ENCODE peak calls at places on chromosomes 4 and X, in four cellular contexts. One of them, this sample, is unnamed. For H3K36me3, the result is how much of the 10 kb centered on the place peaks cover.

GRCh38 chr4:81084029-81084428 is 53.5 kb downstream of the BMP3 start:
- DNase-seq in mesendoderm: no peak
- DNase-seq in HCT116: no peak
- DNase-seq in tibial artery: no peak
- DNase-seq in this sample: no peak

GRCh38 chr4:41363384-41363981 is 106.8 kb downstream of the UCHL1 start:
- DNase-seq in mesendoderm: peak
- DNase-seq in HCT116: no peak
- DNase-seq in tibial artery: peak
- DNase-seq in this sample: peak

GRCh38 chr4:75916091-75916661 is 13.9 kb upstream of the PPEF2 start:
- DNase-seq in mesendoderm: peak
- DNase-seq in HCT116: peak
- DNase-seq in tibial artery: no peak
- DNase-seq in this sample: no peak

GRCh38 chr4:174707277-174707676 is 121.8 kb downstream of the GLRA3 start:
- DNase-seq in mesendoderm: no peak
- DNase-seq in HCT116: no peak
- DNase-seq in tibial artery: no peak
- DNase-seq in this sample: no peak

GRCh38 chrX:24979081-24979480 is 36.7 kb downstream of the ARX start:
- DNase-seq in mesendoderm: no peak
- DNase-seq in HCT116: no peak
- DNase-seq in tibial artery: no peak
- DNase-seq in this sample: no peak

GRCh38 chrX:19739683-19740082 is 147.7 kb downstream of the SH3KBP1 start:
- DNase-seq in mesendoderm: peak
- DNase-seq in HCT116: peak
- DNase-seq in tibial artery: peak
- DNase-seq in this sample: peak

GRCh38 chrX:130083656-130084382 is 26.5 kb downstream of the ELF4 start:
- DNase-seq in mesendoderm: no peak
- DNase-seq in HCT116: no peak
- DNase-seq in tibial artery: no peak
- DNase-seq in this sample: no peak

GRCh38 chr4:6608758-6609414 is 31.6 kb upstream of the MRFAP1 start:
- DNase-seq in mesendoderm: peak
- DNase-seq in HCT116: no peak
- DNase-seq in tibial artery: no peak
- DNase-seq in this sample: no peak

GRCh38 chr4:97279410-97279809 is 863.9 kb downstream of the STPG2 start:
- DNase-seq in mesendoderm: no peak
- DNase-seq in HCT116: no peak
- DNase-seq in tibial artery: no peak
- DNase-seq in this sample: no peak

GRCh38 chrX:39427492-39428289 is 626.4 kb downstream of the MID1IP1 start:
- DNase-seq in mesendoderm: no peak
- DNase-seq in HCT116: no peak
- DNase-seq in tibial artery: no peak
- DNase-seq in this sample: no peak

GRCh38 chr4:21753084-21753760 is 195.3 kb downstream of the KCNIP4 start:
- DNase-seq in mesendoderm: peak
- DNase-seq in HCT116: no peak
- DNase-seq in tibial artery: no peak
- DNase-seq in this sample: no peak

GRCh38 chrX:118847676-118848075 is 24.1 kb downstream of the ZCCHC12 start:
- DNase-seq in mesendoderm: peak
- DNase-seq in HCT116: peak
- DNase-seq in tibial artery: no peak
- DNase-seq in this sample: no peak

GRCh38 chrX:103397707-103398106 is 21.4 kb downstream of the BEX3 start:
- DNase-seq in mesendoderm: no peak
- DNase-seq in HCT116: no peak
- DNase-seq in tibial artery: no peak
- DNase-seq in this sample: no peak

GRCh38 chr4:42906906-42907774 is 14.6 kb downstream of the GRXCR1 start:
- DNase-seq in mesendoderm: peak
- DNase-seq in HCT116: no peak
- DNase-seq in tibial artery: no peak
- DNase-seq in this sample: no peak

GRCh38 chr4:110663738-110664444 is 41.0 kb upstream of the PITX2 start:
- DNase-seq in mesendoderm: no peak
- DNase-seq in HCT116: no peak
- DNase-seq in tibial artery: no peak
- DNase-seq in this sample: no peak

GRCh38 chr4:39067451-39067850 is 5.4 kb downstream of the KLHL5 start:
- DNase-seq in mesendoderm: no peak
- DNase-seq in HCT116: no peak
- DNase-seq in tibial artery: no peak
- DNase-seq in this sample: no peak

GRCh38 chr4:103010827-103011226 is 8.7 kb downstream of the SLC9B1 start:
- DNase-seq in mesendoderm: no peak
- DNase-seq in HCT116: no peak
- DNase-seq in tibial artery: no peak
- DNase-seq in this sample: no peak

GRCh38 chrX:23784487-23785301 is 1.7 kb downstream of the SAT1 start:
- DNase-seq in mesendoderm: no peak
- DNase-seq in HCT116: no peak
- DNase-seq in tibial artery: no peak
- DNase-seq in this sample: no peak

GRCh38 chr4:114396808-114397207 is 201.8 kb upstream of the UGT8 start:
- DNase-seq in mesendoderm: no peak
- DNase-seq in HCT116: no peak
- DNase-seq in tibial artery: no peak
- DNase-seq in this sample: no peak

GRCh38 chr4:37446016-37446415 is 201.5 kb downstream of the NWD2 start:
- DNase-seq in mesendoderm: no peak
- DNase-seq in HCT116: no peak
- DNase-seq in tibial artery: no peak
- DNase-seq in this sample: no peak

GRCh38 chr4:477686-478085 is 21.3 kb downstream of the ZNF721 start:
- DNase-seq in mesendoderm: no peak
- DNase-seq in HCT116: no peak
- DNase-seq in tibial artery: no peak
- DNase-seq in this sample: no peak

GRCh38 chrX:17519349-17519748 is 144.3 kb downstream of the NHS start:
- DNase-seq in mesendoderm: no peak
- DNase-seq in HCT116: no peak
- DNase-seq in tibial artery: peak
- DNase-seq in this sample: peak

GRCh38 chr4:80434238-80434637 is 98.7 kb downstream of the CFAP299 start:
- DNase-seq in mesendoderm: no peak
- DNase-seq in HCT116: no peak
- DNase-seq in tibial artery: no peak
- DNase-seq in this sample: no peak

GRCh38 chrX:70313503-70313902 is 23.6 kb downstream of the KIF4A start:
- DNase-seq in mesendoderm: no peak
- DNase-seq in HCT116: no peak
- DNase-seq in tibial artery: no peak
- DNase-seq in this sample: no peak

GRCh38 chrX:14528629-14529287 is 578 bp upstream of the GLRA2 start:
- DNase-seq in mesendoderm: peak
- DNase-seq in HCT116: peak
- DNase-seq in tibial artery: no peak
- DNase-seq in this sample: peak

GRCh38 chr4:6625256-6625655 is 15.2 kb upstream of the MRFAP1 start:
- DNase-seq in mesendoderm: no peak
- DNase-seq in HCT116: no peak
- DNase-seq in tibial artery: no peak
- DNase-seq in this sample: no peak

GRCh38 chr4:19195696-19196095 is 1056.0 kb upstream of the SLIT2 start:
- DNase-seq in mesendoderm: peak
- DNase-seq in HCT116: no peak
- DNase-seq in tibial artery: no peak
- DNase-seq in this sample: no peak

GRCh38 chr4:39565925-39566630 is 38.8 kb upstream of the UGDH start:
- DNase-seq in mesendoderm: peak
- DNase-seq in HCT116: no peak
- DNase-seq in tibial artery: no peak
- DNase-seq in this sample: no peak

GRCh38 chrX:69149466-69150293 is 15.6 kb downstream of the PJA1 start:
- DNase-seq in mesendoderm: peak
- DNase-seq in HCT116: no peak
- DNase-seq in tibial artery: no peak
- DNase-seq in this sample: no peak

GRCh38 chrX:39848900-39849299 is 248.9 kb downstream of the BCOR start:
- DNase-seq in mesendoderm: no peak
- DNase-seq in HCT116: no peak
- DNase-seq in tibial artery: no peak
- DNase-seq in this sample: no peak

GRCh38 chrX:118528089-118528753 is 32.6 kb downstream of the DOCK11 start:
- DNase-seq in mesendoderm: no peak
- DNase-seq in HCT116: no peak
- DNase-seq in tibial artery: no peak
- DNase-seq in this sample: no peak

GRCh38 chrX:78024349-78025108 is 55.1 kb upstream of the PGAM4 start:
- DNase-seq in mesendoderm: peak
- DNase-seq in HCT116: peak
- DNase-seq in tibial artery: no peak
- DNase-seq in this sample: no peak

GRCh38 chr4:36325499-36325898 is 44.1 kb downstream of the DTHD1 start:
- DNase-seq in mesendoderm: no peak
- DNase-seq in HCT116: no peak
- DNase-seq in tibial artery: no peak
- DNase-seq in this sample: no peak

GRCh38 chrX:110853610-110854009 is 58.0 kb upstream of the CHRDL1 start:
- DNase-seq in mesendoderm: peak
- DNase-seq in HCT116: no peak
- DNase-seq in tibial artery: no peak
- DNase-seq in this sample: no peak

GRCh38 chrX:154321624-154322023 is 26.0 kb downstream of the TKTL1 start:
- DNase-seq in mesendoderm: no peak
- DNase-seq in HCT116: no peak
- DNase-seq in tibial artery: no peak
- DNase-seq in this sample: peak

GRCh38 chrX:41144873-41145272 is 59.6 kb downstream of the USP9X start:
- DNase-seq in mesendoderm: no peak
- DNase-seq in HCT116: no peak
- DNase-seq in tibial artery: no peak
- DNase-seq in this sample: no peak
- H3K36me3 ChIP-seq in mesendoderm: under half
- H3K36me3 ChIP-seq in HCT116: under half
- H3K36me3 ChIP-seq in tibial artery: under half
- H3K36me3 ChIP-seq in this sample: half or more

GRCh38 chrX:71454222-71454621 is 78.7 kb upstream of the OGT start:
- DNase-seq in mesendoderm: no peak
- DNase-seq in HCT116: no peak
- DNase-seq in tibial artery: no peak
- DNase-seq in this sample: no peak

DNA sequence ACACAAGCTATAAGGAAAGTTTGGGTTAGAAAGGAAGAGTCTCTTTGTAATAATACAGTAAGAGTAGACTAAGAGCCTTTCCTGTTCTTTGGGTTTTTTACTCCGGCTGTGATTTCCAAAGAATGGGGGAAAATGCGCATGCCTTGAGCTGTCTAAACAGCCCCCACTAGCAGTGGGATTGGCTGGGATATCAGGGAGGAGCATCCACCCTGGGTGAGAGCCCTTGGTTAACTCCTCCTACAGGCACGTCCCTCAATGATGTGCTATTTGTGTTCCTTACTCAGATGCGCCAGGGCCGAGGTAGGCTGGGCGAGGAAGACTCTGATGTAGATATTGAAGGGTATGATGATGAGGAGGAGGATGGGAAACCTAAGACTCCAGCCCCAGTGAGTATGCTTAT is 74.0 kb upstream of the OGT start:
- DNase-seq in mesendoderm: peak
- DNase-seq in HCT116: no peak
- DNase-seq in tibial artery: no peak
- DNase-seq in this sample: no peak
- H3K36me3 ChIP-seq in mesendoderm: under half
- H3K36me3 ChIP-seq in HCT116: under half
- H3K36me3 ChIP-seq in tibial artery: half or more
- H3K36me3 ChIP-seq in this sample: under half

DNA sequence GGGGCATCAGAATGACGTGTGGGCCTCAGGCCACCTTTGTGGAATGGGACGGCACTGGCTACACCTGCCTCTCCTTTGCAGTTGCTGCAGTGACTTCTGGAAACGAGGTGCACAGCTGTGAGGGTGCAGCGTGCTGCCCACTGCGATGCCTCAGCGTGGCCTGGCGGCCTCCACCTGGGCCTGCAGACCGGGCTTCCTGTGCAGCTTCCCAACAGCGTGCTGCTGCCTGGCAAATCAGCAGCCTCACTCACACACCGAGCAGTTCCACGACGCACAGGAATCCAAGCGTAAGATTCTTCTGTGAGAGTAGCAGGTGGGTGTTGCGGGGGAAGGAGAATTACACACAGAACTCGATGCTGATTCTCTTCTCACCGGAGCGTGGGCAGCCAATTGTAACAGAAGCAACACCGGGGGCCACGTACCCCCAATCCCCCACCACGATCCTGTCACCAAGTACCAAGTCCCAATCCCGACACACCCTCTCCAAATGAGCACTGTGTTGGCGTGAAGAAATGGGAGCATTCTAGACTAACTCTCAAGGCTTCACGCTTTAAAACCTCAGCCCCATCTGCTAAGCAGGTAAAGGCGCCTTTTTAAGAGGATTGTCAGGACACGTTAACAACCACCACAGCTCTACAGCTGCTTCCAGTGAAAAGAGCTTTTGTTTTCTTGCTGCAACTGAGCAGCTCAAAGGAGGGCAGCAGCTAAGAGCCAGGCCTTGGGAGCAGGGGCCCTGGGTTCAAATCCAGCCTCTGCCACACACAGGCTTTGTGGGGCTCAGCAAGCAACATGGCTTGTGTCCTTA is 16.9 kb downstream of the WDR1 start:
- DNase-seq in mesendoderm: no peak
- DNase-seq in HCT116: no peak
- DNase-seq in tibial artery: no peak
- DNase-seq in this sample: no peak
- H3K36me3 ChIP-seq in mesendoderm: under half
- H3K36me3 ChIP-seq in HCT116: under half
- H3K36me3 ChIP-seq in tibial artery: under half
- H3K36me3 ChIP-seq in this sample: half or more

GRCh38 chrX:136228808-136229207 is 22.4 kb downstream of the MAP7D3 start:
- DNase-seq in mesendoderm: no peak
- DNase-seq in HCT116: no peak
- DNase-seq in tibial artery: no peak
- DNase-seq in this sample: no peak

GRCh38 chrX:136221851-136222513 is 29.2 kb downstream of the MAP7D3 start:
- DNase-seq in mesendoderm: no peak
- DNase-seq in HCT116: no peak
- DNase-seq in tibial artery: no peak
- DNase-seq in this sample: no peak

GRCh38 chrX:136227948-136228584 is 23.1 kb downstream of the MAP7D3 start:
- DNase-seq in mesendoderm: no peak
- DNase-seq in HCT116: no peak
- DNase-seq in tibial artery: no peak
- DNase-seq in this sample: no peak

DNA sequence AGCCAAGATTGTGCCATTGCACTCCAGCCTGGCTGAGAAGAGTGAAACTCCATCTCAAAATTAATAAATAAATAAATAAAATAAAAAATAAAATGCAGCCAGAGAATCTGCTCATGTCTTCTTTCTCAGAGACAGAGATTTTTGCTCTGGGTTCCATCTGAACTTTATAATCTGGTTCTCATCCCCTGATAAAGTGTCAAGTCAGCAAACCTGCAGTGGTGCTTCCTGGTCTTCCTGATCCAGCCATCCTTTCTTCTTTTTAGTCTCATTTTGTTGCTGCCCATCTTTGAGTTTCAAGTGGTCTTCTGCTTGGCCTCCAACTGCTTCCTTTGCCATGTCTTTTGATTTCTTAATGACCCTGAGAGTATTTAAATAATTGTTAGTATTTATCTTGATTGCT is 24.1 kb downstream of the MAP7D3 start:
- DNase-seq in mesendoderm: no peak
- DNase-seq in HCT116: no peak
- DNase-seq in tibial artery: no peak
- DNase-seq in this sample: no peak
- H3K36me3 ChIP-seq in mesendoderm: under half
- H3K36me3 ChIP-seq in HCT116: under half
- H3K36me3 ChIP-seq in tibial artery: under half
- H3K36me3 ChIP-seq in this sample: under half